ENCODE peak calls at places on chromosomes 11 and 22, in five cellular contexts. E, L, M, A and R are unnamed samples.

GRCh38 chr11:128916646-128917045 is 25.5 kb downstream of the KCNJ5 start:
- DNase-seq in E (no peak), L (no peak), M (no peak), A (no peak), R (no peak)

GRCh38 chr11:36213050-36213840 is 76.0 kb downstream of the COMMD9 start:
- DNase-seq in E (no peak), L (no peak), M (no peak), A (no peak), R (no peak)

GRCh38 chr11:91160661-91161060 is 937.8 kb upstream of the CHORDC1 start:
- DNase-seq in E (no peak), L (no peak), M (no peak), A (no peak), R (no peak)

GRCh38 chr11:134864233-134864967 is 452.4 kb upstream of the B3GAT1 start:
- DNase-seq in E (no peak), L (no peak), M (no peak), A (no peak), R (no peak)

GRCh38 chr11:126189109-126189929 is 22.1 kb downstream of the RPUSD4 start:
- DNase-seq in E (no peak), L (no peak), M (no peak), A (no peak), R (no peak)

GRCh38 chr22:46797355-46797754 is 34.9 kb downstream of the TBC1D22A start:
- DNase-seq in E (peak; percentile 31), L (no peak), M (no peak), A (no peak), R (no peak)

GRCh38 chr11:1128333-1129142 is 29.2 kb upstream of the MUC5AC start:
- DNase-seq in E (no peak), L (no peak), M (no peak), A (no peak), R (no peak)

GRCh38 chr22:48635825-48636224 is 1191.8 kb downstream of the BRD1 start:
- DNase-seq in E (no peak), L (no peak), M (no peak), A (no peak), R (peak; percentile 11)

GRCh38 chr11:20754957-20755356 is 85.6 kb downstream of the NELL1 start:
- DNase-seq in E (no peak), L (no peak), M (no peak), A (no peak), R (no peak)

GRCh38 chr22:39699631-39700348 is 129.2 kb downstream of the CACNA1I start:
- DNase-seq in E (no peak), L (no peak), M (no peak), A (no peak), R (no peak)

GRCh38 chr11:62665075-62665629 is at the start of the genes C11orf98 and CSKMT:
- DNase-seq in E (peak; percentile 92), L (peak; percentile 95), M (peak; percentile 82), A (peak; percentile 93), R (peak; percentile 96)

GRCh38 chr11:2697871-2698270 is 1.9 kb downstream of the KCNQ1OT1 start:
- DNase-seq in E (peak; percentile 27), L (no peak), M (no peak), A (no peak), R (no peak)

GRCh38 chr22:45788530-45788929 is 116.9 kb downstream of the ATXN10 start:
- DNase-seq in E (no peak), L (no peak), M (no peak), A (no peak), R (no peak)

GRCh38 chr22:30609260-30610185 is 2.5 kb downstream of the TCN2 start:
- DNase-seq in E (peak; percentile 91), L (no peak), M (peak; percentile 37), A (no peak), R (no peak)

GRCh38 chr11:1817511-1817910 is 17.3 kb upstream of the SYT8 start:
- DNase-seq in E (no peak), L (no peak), M (no peak), A (no peak), R (no peak)

GRCh38 chr11:65634905-65635731 is 2.8 kb upstream of the SIPA1 start:
- DNase-seq in E (no peak), L (no peak), M (no peak), A (no peak), R (no peak)

GRCh38 chr11:134939905-134940304 is 527.9 kb upstream of the B3GAT1 start:
- DNase-seq in E (no peak), L (no peak), M (no peak), A (no peak), R (no peak)

GRCh38 chr11:94671553-94672366 is 96.4 kb upstream of the AMOTL1 start:
- DNase-seq in E (peak; percentile 41), L (no peak), M (no peak), A (no peak), R (no peak)

GRCh38 chr11:114447892-114448291 is 8.6 kb downstream of the REXO2 start:
- DNase-seq in E (no peak), L (no peak), M (no peak), A (no peak), R (no peak)

GRCh38 chr11:107590460-107591097 is 368 bp upstream of the ELMOD1 start:
- DNase-seq in E (no peak), L (no peak), M (no peak), A (no peak), R (no peak)

GRCh38 chr22:50184004-50184461 is 1.7 kb upstream of the TRABD start:
- DNase-seq in E (no peak), L (no peak), M (no peak), A (no peak), R (no peak)